ENCODE peak calls at places on chromosomes 6 and 20, in four cellular contexts. One of them, this sample, is unnamed.

GRCh38 chr20:24118781-24119175 is 130.2 kb upstream of the GGTLC1 start:
- DNase-seq in A172: peak
- DNase-seq in bronchial epithelial cell: peak
- DNase-seq in effector memory CD8-positive, alpha-beta T cell: no peak
- DNase-seq in this sample: no peak

GRCh38 chr20:43717616-43717995 is 9.2 kb downstream of the GTSF1L start:
- DNase-seq in effector memory CD8-positive, alpha-beta T cell: no peak
- DNase-seq in A172: no peak
- DNase-seq in bronchial epithelial cell: no peak
- DNase-seq in this sample: no peak

GRCh38 chr6:90294989-90295853 is 1.4 kb downstream of the BACH2 start:
- DNase-seq in effector memory CD8-positive, alpha-beta T cell: peak
- DNase-seq in bronchial epithelial cell: peak
- DNase-seq in A172: no peak
- DNase-seq in this sample: peak

GRCh38 chr6:126657556-126658129 is 317.7 kb downstream of the CENPW start:
- DNase-seq in effector memory CD8-positive, alpha-beta T cell: no peak
- DNase-seq in bronchial epithelial cell: peak
- DNase-seq in A172: peak
- DNase-seq in this sample: no peak

GRCh38 chr20:48538058-48538825 is 289.6 kb downstream of the PREX1 start:
- DNase-seq in A172: peak
- DNase-seq in effector memory CD8-positive, alpha-beta T cell: no peak
- DNase-seq in bronchial epithelial cell: peak
- DNase-seq in this sample: no peak

GRCh38 chr6:2848851-2849250 is 7.2 kb upstream of the SERPINB1 start:
- DNase-seq in A172: no peak
- DNase-seq in bronchial epithelial cell: peak
- DNase-seq in effector memory CD8-positive, alpha-beta T cell: peak
- DNase-seq in this sample: no peak

GRCh38 chr6:1605822-1606532 is 3.7 kb upstream of the FOXC1 start:
- DNase-seq in effector memory CD8-positive, alpha-beta T cell: no peak
- DNase-seq in bronchial epithelial cell: no peak
- DNase-seq in A172: no peak
- DNase-seq in this sample: peak

GRCh38 chr6:148005806-148006205 is 336.8 kb upstream of the SASH1 start:
- DNase-seq in A172: no peak
- DNase-seq in effector memory CD8-positive, alpha-beta T cell: no peak
- DNase-seq in bronchial epithelial cell: no peak
- DNase-seq in this sample: no peak

GRCh38 chr6:37699138-37699766 is 1.6 kb upstream of the MDGA1 start:
- DNase-seq in A172: no peak
- DNase-seq in effector memory CD8-positive, alpha-beta T cell: no peak
- DNase-seq in bronchial epithelial cell: peak
- DNase-seq in this sample: no peak

GRCh38 chr6:27672113-27672799 is 199.4 kb upstream of the ZNF184 start:
- DNase-seq in effector memory CD8-positive, alpha-beta T cell: no peak
- DNase-seq in A172: peak
- DNase-seq in bronchial epithelial cell: peak
- DNase-seq in this sample: peak